ENCODE peak calls at places on chromosome 16, in seven cellular contexts. N, B, F, Q, Y, M and L are unnamed samples.
A peak's percentile ranks its signal among the peaks of the same experiment; 100 is the strongest.

GRCh38 chr16:49596119-49596518 is 222.5 kb downstream of the C16orf78 start:
- DNase-seq in F (no peak), N (peak; percentile 76), B (peak; percentile 24), M (peak; percentile 15), Q (no peak), Y (no peak), L (no peak)

GRCh38 chr16:87499189-87499486 is 6.3 kb upstream of the ZCCHC14 start:
- DNase-seq in N (peak; percentile 93), Q (no peak), Y (no peak), F (no peak), B (no peak), M (peak; percentile 82), L (no peak)

GRCh38 chr16:84795338-84796053 is 24.3 kb upstream of the CRISPLD2 start:
- DNase-seq in B (peak; percentile 90), Y (peak; percentile 46), M (peak; percentile 100), Q (peak; percentile 78), N (peak; percentile 94), F (peak; percentile 15), L (peak; percentile 35)

GRCh38 chr16:31351937-31352315 is 3.0 kb upstream of the ITGAX start:
- DNase-seq in B (no peak), Y (peak; percentile 45), Q (no peak), F (no peak), N (peak; percentile 20), M (no peak), L (no peak)

GRCh38 chr16:58243528-58244004 is 45.7 kb upstream of the CSNK2A2 start:
- DNase-seq in N (no peak), M (no peak), F (peak; percentile 27), B (no peak), Y (no peak), Q (no peak), L (no peak)

GRCh38 chr16:19771796-19772195 is 53.7 kb downstream of the IQCK start:
- DNase-seq in Y (no peak), F (no peak), B (no peak), M (no peak), N (no peak), Q (no peak), L (no peak)

GRCh38 chr16:86651823-86652222 is 73.5 kb downstream of the FOXL1 start:
- DNase-seq in B (no peak), M (no peak), F (no peak), N (no peak), Q (no peak), Y (no peak), L (no peak)

GRCh38 chr16:84726079-84726669 is 26.4 kb downstream of the USP10 start:
- DNase-seq in Y (peak; percentile 89), Q (peak; percentile 92), M (peak; percentile 85), F (peak; percentile 67), B (peak; percentile 89), N (peak; percentile 90), L (no peak)

GRCh38 chr16:71383054-71383773 is 24.7 kb downstream of the CALB2 start:
- DNase-seq in Q (no peak), F (no peak), M (peak; percentile 5), Y (no peak), N (peak; percentile 22), B (no peak), L (peak; percentile 13)

GRCh38 chr16:27199747-27200146 is 3.6 kb upstream of the KDM8 start:
- DNase-seq in N (peak; percentile 8), Q (no peak), B (no peak), F (no peak), M (no peak), Y (no peak), L (no peak)

GRCh38 chr16:23520500-23520899 is 10.2 kb upstream of the GGA2 start:
- DNase-seq in Q (no peak), B (no peak), M (no peak), Y (no peak), F (no peak), N (no peak), L (no peak)

GRCh38 chr16:71894921-71895678 is at the start of gene IST1:
- DNase-seq in B (peak; percentile 98), F (peak; percentile 96), Q (peak; percentile 99), Y (peak; percentile 98), N (peak; percentile 99), M (peak; percentile 99), L (peak; percentile 71)

GRCh38 chr16:57503366-57503765 is 17.1 kb upstream of the DOK4 start:
- DNase-seq in F (no peak), Q (no peak), Y (no peak), N (no peak), M (no peak), B (no peak), L (no peak)

GRCh38 chr16:5025171-5025632 is 8.5 kb downstream of the NAGPA start:
- DNase-seq in Y (no peak), Q (peak; percentile 50), N (peak; percentile 17), F (no peak), B (peak; percentile 33), M (no peak), L (no peak)

GRCh38 chr16:89847056-89847929 is 19.0 kb downstream of the SPIRE2 start:
- DNase-seq in B (no peak), M (no peak), Y (no peak), Q (no peak), F (no peak), N (no peak), L (no peak)

DNA sequence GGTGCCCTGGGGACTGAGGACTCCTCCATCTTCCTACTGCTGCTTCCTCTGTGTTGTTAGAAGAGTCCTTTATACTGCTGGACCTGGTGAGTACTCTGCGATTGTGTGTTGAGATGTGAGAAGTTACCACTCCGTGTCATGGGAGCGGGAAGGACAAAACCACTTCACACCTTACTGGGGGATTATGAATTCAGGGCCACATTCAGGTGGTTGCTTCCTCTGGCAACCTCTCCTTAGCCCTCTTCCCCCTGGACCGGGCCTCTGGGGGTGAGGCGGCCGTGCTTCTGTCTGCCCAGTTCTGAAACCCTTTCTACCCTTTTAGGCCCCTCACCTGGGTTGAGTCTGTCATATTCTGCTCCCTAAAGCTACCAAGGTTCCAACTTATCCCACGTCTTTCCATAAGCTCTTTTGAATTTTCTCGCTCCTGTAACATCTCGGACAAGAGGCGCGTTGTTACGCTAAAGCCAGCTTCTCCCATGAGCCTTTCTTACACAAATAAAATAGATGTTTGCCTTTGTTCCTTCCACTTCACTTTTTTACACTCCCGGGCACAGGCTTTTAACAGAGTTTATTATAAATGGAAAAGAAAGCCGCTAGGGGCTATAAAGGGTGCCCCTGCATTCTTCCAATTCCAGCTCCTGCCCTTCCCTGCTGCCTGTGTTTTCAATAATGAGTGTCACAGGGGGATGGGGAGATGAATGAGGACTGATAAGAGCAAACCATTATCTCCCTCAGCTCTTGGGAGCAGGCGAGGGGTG is 20.7 kb upstream of the CDH13 start:
- DNase-seq in M (no peak), F (no peak), Y (no peak), N (no peak), Q (no peak), B (no peak), L (no peak)
- TF ChIP-seq CTCF in M (no peak), F (no peak), Y (no peak), N (no peak), Q (no peak), B (no peak), L (no peak)

GRCh38 chr16:2035431-2036199 is 8.9 kb downstream of the NHERF2 start:
- DNase-seq in Q (peak; percentile 79), M (peak; percentile 77), N (peak; percentile 88), B (peak; percentile 80), F (no peak), Y (peak; percentile 80), L (no peak)

GRCh38 chr16:2034695-2035430 is 8.2 kb downstream of the NHERF2 start:
- DNase-seq in B (no peak), Q (no peak), M (no peak), F (no peak), N (no peak), Y (no peak), L (no peak)

GRCh38 chr16:2031081-2031577 is 4.4 kb downstream of the NHERF2 start:
- DNase-seq in N (no peak), F (no peak), B (no peak), M (no peak), Y (no peak), Q (peak; percentile 61), L (no peak)

GRCh38 chr16:2032285-2033056 is 5.8 kb downstream of the NHERF2 start:
- DNase-seq in N (no peak), Y (no peak), M (peak; percentile 49), B (no peak), Q (peak; percentile 48), F (no peak), L (no peak)

DNA sequence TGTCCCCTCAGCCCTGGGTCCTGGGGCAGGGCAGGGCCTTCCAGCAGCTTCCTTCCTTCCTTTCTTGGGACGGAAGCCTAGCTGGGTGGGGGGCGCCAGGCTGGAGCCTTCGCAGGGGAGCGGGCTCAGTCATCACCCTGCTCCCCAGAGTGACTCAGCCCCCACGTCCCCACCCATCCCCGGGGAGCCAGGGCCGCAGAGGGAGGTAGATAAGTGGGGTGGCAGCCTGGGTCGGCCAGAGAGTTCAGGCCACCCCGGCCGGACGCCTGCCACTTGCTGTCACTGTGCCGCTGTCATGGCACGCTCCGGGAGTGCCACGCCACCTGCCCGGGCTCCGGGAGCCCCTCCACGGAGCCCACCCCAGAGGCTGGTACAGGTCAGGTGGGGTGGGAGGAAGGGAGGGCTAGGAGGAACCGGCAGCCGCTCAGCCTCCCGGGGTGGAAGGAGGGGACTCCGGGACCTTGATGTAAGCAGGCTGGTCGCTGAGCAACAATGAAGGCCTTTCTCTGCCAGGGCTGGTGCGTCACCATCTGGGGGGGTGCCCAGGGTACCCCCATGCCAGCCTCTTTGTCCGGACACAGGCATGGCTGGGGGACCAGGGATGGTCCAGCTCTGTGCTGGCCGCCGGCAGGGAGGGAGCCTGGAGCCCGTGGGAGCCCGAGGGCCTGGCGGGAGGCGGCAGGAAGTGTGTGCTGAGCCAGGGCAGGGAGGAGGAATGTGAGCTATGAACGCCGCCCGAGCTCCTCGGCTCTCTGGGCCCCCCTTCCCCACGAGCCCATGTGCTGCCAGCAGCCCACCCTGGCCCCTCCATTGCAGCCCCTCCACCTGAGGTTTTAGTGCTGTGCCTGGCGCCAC is 6.6 kb downstream of the NHERF2 start:
- DNase-seq in Y (no peak), M (peak; percentile 54), B (no peak), Q (peak; percentile 76), F (no peak), N (peak; percentile 76), L (no peak)
- H3K4me3 ChIP-seq in Y (peak overlapping the region; percentile 66), M (peak overlapping the region; percentile 32), B (peak overlapping the region; percentile 17), Q (peak overlapping the region; percentile 72), F (no peak overlapping the region), N (peak overlapping the region; percentile 8), L (no peak overlapping the region)

GRCh38 chr16:2810651-2811050 is 6.4 kb upstream of the PRSS21 start:
- DNase-seq in N (no peak), Q (no peak), M (no peak), Y (no peak), B (no peak), F (no peak), L (no peak)
- TF ChIP-seq CTCF in N (no peak), Q (no peak), M (no peak), Y (no peak), B (no peak), F (no peak), L (no peak)

DNA sequence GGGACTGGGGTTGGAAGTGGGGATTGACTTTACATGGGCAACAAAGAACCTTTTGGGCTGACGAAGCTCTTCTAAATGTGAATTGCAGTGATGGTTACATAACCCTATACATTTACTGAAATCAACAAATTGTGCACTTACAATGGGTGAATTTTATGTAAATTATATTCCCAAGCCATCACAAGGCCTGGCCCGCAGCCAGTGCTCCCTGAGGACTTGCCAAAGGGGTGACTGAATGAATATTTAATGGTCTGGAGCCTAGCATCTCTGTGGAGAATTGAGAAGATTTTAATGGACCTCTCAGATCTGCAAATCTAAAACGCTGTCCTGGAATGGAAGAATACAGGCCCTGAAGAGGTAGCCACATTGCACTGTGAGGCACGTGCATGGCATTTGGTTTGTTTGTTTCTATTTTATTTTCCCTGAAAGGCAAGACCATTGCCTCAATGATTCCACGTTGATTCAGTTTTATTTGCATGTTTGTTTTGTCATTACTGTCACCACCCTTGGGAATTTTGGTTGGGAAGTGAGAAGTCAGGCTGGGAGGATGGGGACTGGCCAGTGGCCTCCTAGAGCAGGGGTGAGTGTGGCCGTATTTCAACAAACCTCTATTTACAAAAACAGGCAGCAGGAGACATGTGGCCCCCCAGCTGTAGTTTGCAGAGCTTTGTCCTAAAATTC is 40.3 kb upstream of the GCSH start:
- DNase-seq in F (no peak), M (no peak), Y (no peak), N (peak; percentile 15), B (no peak), Q (no peak), L (no peak)
- H3K4me3 ChIP-seq in F (no peak overlapping the region), M (no peak overlapping the region), Y (no peak overlapping the region), N (no peak overlapping the region), B (no peak overlapping the region), Q (no peak overlapping the region), L (no peak overlapping the region)